ENCODE peak calls at places on chromosomes 7 and 10, in seven cellular contexts. K, T, L, S, Q, H and X are unnamed samples.

GRCh38 chr10:125016123-125016522 is 74.2 kb downstream of the ZRANB1 start:
- DNase-seq in S (no peak), H (no peak), T (no peak), K (no peak), L (no peak), Q (no peak), X (no peak)

GRCh38 chr7:102289051-102289450 is 2.4 kb downstream of the SH2B2 start:
- DNase-seq in K (no peak), T (no peak), Q (no peak), L (no peak), S (no peak), H (no peak), X (no peak)

GRCh38 chr10:56139405-56139804 is 221.7 kb downstream of the ZWINT start:
- DNase-seq in S (no peak), L (no peak), T (no peak), Q (no peak), K (no peak), H (no peak), X (no peak)

GRCh38 chr7:126529833-126530232 is 722.9 kb downstream of the GRM8 start:
- DNase-seq in H (peak; percentile 54), Q (no peak), K (no peak), S (no peak), T (no peak), L (no peak), X (no peak)

GRCh38 chr7:155435110-155435509 is 22.8 kb upstream of the EN2 start:
- DNase-seq in Q (no peak), L (no peak), S (no peak), T (no peak), H (no peak), K (no peak), X (no peak)

GRCh38 chr7:40680657-40681056 is 545.9 kb downstream of the SUGCT start:
- DNase-seq in K (no peak), L (no peak), T (no peak), Q (no peak), S (peak; percentile 28), H (peak; percentile 64), X (no peak)

GRCh38 chr10:133168617-133169031 is 8.6 kb downstream of the KNDC1 start:
- DNase-seq in S (no peak), H (no peak), Q (no peak), L (no peak), K (no peak), T (no peak), X (no peak)

GRCh38 chr7:112770051-112770450 is 20.1 kb downstream of the TMEM168 start:
- DNase-seq in K (no peak), H (peak; percentile 98), S (no peak), Q (no peak), T (no peak), L (no peak), X (peak; percentile 64)

GRCh38 chr10:77816311-77816710 is 110.2 kb downstream of the DLG5 start:
- DNase-seq in L (no peak), S (no peak), T (no peak), Q (no peak), H (no peak), K (no peak), X (no peak)

GRCh38 chr10:72072046-72072445 is 16.3 kb downstream of the SPOCK2 start:
- DNase-seq in Q (no peak), L (no peak), K (no peak), H (no peak), S (no peak), T (no peak), X (no peak)

GRCh38 chr7:128863433-128863989 is 855 bp downstream of the ATP6V1F start:
- DNase-seq in S (peak; percentile 80), L (peak; percentile 87), K (peak; percentile 40), H (peak; percentile 75), T (peak; percentile 45), Q (peak; percentile 42), X (peak; percentile 73)

GRCh38 chr7:50153141-50153540 is 60.1 kb upstream of the ZPBP start:
- DNase-seq in L (no peak), T (no peak), S (no peak), K (no peak), H (no peak), Q (no peak), X (no peak)

GRCh38 chr7:14403587-14403986 is 414.1 kb upstream of the ETV1 start:
- DNase-seq in Q (no peak), K (no peak), L (no peak), T (no peak), S (no peak), H (no peak), X (no peak)

GRCh38 chr7:159049266-159050025 is 95.2 kb downstream of the VIPR2 start:
- DNase-seq in Q (no peak), H (no peak), S (no peak), L (peak; percentile 28), T (no peak), K (no peak), X (no peak)

GRCh38 chr7:158013085-158013668 is 574.4 kb downstream of the PTPRN2 start:
- DNase-seq in S (no peak), Q (no peak), T (no peak), H (peak; percentile 14), L (no peak), K (no peak), X (no peak)

GRCh38 chr10:32381165-32381564 is 34.2 kb upstream of the EPC1 start:
- DNase-seq in T (no peak), H (no peak), K (no peak), S (no peak), Q (no peak), L (no peak), X (no peak)

GRCh38 chr10:111107846-111108245 is 31.0 kb downstream of the ADRA2A start:
- DNase-seq in K (no peak), Q (peak; percentile 36), S (no peak), T (no peak), L (no peak), H (no peak), X (no peak)

GRCh38 chr7:55539380-55539779 is 32.9 kb downstream of the VOPP1 start:
- DNase-seq in K (no peak), L (peak; percentile 88), H (no peak), Q (no peak), S (no peak), T (no peak), X (peak; percentile 66)

GRCh38 chr7:36190447-36191291 is 37.6 kb downstream of the EEPD1 start:
- DNase-seq in Q (peak; percentile 42), T (no peak), K (no peak), S (no peak), H (no peak), L (peak; percentile 29), X (no peak)

GRCh38 chr10:102832987-102833386 is 4.2 kb downstream of the CYP17A1 start:
- DNase-seq in T (no peak), H (peak; percentile 16), L (no peak), Q (no peak), K (no peak), S (no peak), X (no peak)

GRCh38 chr10:10094700-10095099 is 923.0 kb upstream of the CELF2 start:
- DNase-seq in Q (no peak), T (no peak), S (peak; percentile 50), K (no peak), H (no peak), L (no peak), X (no peak)

GRCh38 chr7:20417260-20417659 is 86.6 kb downstream of the ITGB8 start:
- DNase-seq in H (no peak), S (no peak), K (no peak), L (no peak), Q (no peak), T (peak; percentile 21), X (no peak)

GRCh38 chr7:98284335-98285036 is 3.0 kb downstream of the BRI3 start:
- DNase-seq in L (peak; percentile 66), K (no peak), S (peak; percentile 77), H (peak; percentile 80), Q (peak; percentile 83), T (peak; percentile 92), X (peak; percentile 66)

GRCh38 chr10:59179027-59179426 is 2.6 kb downstream of the PHYHIPL start:
- DNase-seq in H (no peak), Q (no peak), T (no peak), S (no peak), L (no peak), K (no peak), X (no peak)

GRCh38 chr7:3158501-3158900 is 114.8 kb upstream of the CARD11 start:
- DNase-seq in S (no peak), T (no peak), H (no peak), Q (no peak), K (no peak), L (no peak), X (no peak)

GRCh38 chr7:81691199-81691821 is 78.5 kb downstream of the HGF start:
- DNase-seq in S (peak; percentile 49), Q (no peak), L (no peak), T (no peak), K (no peak), H (no peak), X (no peak)

GRCh38 chr10:8116926-8117493 is 62.5 kb downstream of the GATA3 start:
- DNase-seq in H (no peak), S (no peak), K (no peak), Q (no peak), L (no peak), T (no peak), X (peak; percentile 65)

GRCh38 chr10:33804534-33804933 is 470.1 kb upstream of the NRP1 start:
- DNase-seq in H (no peak), S (no peak), K (no peak), L (no peak), Q (no peak), T (no peak), X (no peak)

GRCh38 chr10:122460891-122461293 is 461 bp upstream of the HTRA1 start:
- DNase-seq in S (no peak), K (no peak), L (no peak), T (no peak), Q (no peak), H (no peak), X (no peak)

GRCh38 chr7:12583181-12583580 is 12.7 kb downstream of the SCIN start:
- DNase-seq in H (peak; percentile 22), K (no peak), T (no peak), L (no peak), Q (no peak), S (no peak), X (no peak)

GRCh38 chr7:156589808-156590207 is 50.8 kb upstream of the RNF32 start:
- DNase-seq in L (no peak), H (no peak), K (no peak), Q (no peak), T (no peak), S (no peak), X (no peak)

GRCh38 chr7:145511014-145511413 is 605.6 kb upstream of the CNTNAP2 start:
- DNase-seq in Q (no peak), H (no peak), S (no peak), T (no peak), K (no peak), L (no peak), X (no peak)

GRCh38 chr7:150385240-150385830 is 6.2 kb downstream of the ZNF775 start:
- DNase-seq in T (no peak), L (peak; percentile 46), K (no peak), S (no peak), Q (no peak), H (no peak), X (no peak)

GRCh38 chr10:62130948-62131347 is 137.7 kb downstream of the RTKN2 start:
- DNase-seq in L (no peak), K (no peak), T (no peak), S (peak; percentile 95), Q (no peak), H (peak; percentile 61), X (no peak)

GRCh38 chr10:114703377-114704125 is 45.5 kb upstream of the ABLIM1 start:
- DNase-seq in S (peak; percentile 42), K (no peak), H (peak; percentile 37), L (no peak), T (no peak), Q (no peak), X (peak; percentile 41)